ENCODE peak calls at places on chromosome 15, in five cellular contexts. One of them, this sample, is unnamed.

GRCh38 chr15:101099183-101099582 is 152.7 kb downstream of the CHSY1 start:
- DNase-seq in LHCN-M2: no peak
- DNase-seq in central memory CD4-positive, alpha-beta T cell: no peak
- DNase-seq in fibroblast of the aortic adventitia: no peak
- DNase-seq in smooth muscle cell of the brain vasculature: no peak
- DNase-seq in this sample: no peak

GRCh38 chr15:57305009-57305408 is 71.3 kb upstream of the CGNL1 start:
- DNase-seq in LHCN-M2: no peak
- DNase-seq in smooth muscle cell of the brain vasculature: no peak
- DNase-seq in fibroblast of the aortic adventitia: no peak
- DNase-seq in central memory CD4-positive, alpha-beta T cell: no peak
- DNase-seq in this sample: no peak

GRCh38 chr15:74978503-74978902 is 16.9 kb upstream of the SCAMP5 start:
- DNase-seq in central memory CD4-positive, alpha-beta T cell: no peak
- DNase-seq in smooth muscle cell of the brain vasculature: no peak
- DNase-seq in fibroblast of the aortic adventitia: no peak
- DNase-seq in LHCN-M2: peak
- DNase-seq in this sample: peak

GRCh38 chr15:96972201-96972600 is 641.7 kb downstream of the NR2F2 start:
- DNase-seq in fibroblast of the aortic adventitia: no peak
- DNase-seq in central memory CD4-positive, alpha-beta T cell: no peak
- DNase-seq in smooth muscle cell of the brain vasculature: no peak
- DNase-seq in LHCN-M2: no peak
- DNase-seq in this sample: peak

GRCh38 chr15:78171864-78172472 is 22.8 kb downstream of the IDH3A start:
- DNase-seq in fibroblast of the aortic adventitia: no peak
- DNase-seq in LHCN-M2: no peak
- DNase-seq in smooth muscle cell of the brain vasculature: no peak
- DNase-seq in central memory CD4-positive, alpha-beta T cell: no peak
- DNase-seq in this sample: no peak

GRCh38 chr15:36361351-36361870 is 218.0 kb upstream of the CDIN1 start:
- DNase-seq in smooth muscle cell of the brain vasculature: no peak
- DNase-seq in fibroblast of the aortic adventitia: peak
- DNase-seq in LHCN-M2: peak
- DNase-seq in central memory CD4-positive, alpha-beta T cell: no peak
- DNase-seq in this sample: peak

GRCh38 chr15:60375255-60375809 is 22.5 kb downstream of the ANXA2 start:
- DNase-seq in fibroblast of the aortic adventitia: no peak
- DNase-seq in LHCN-M2: peak
- DNase-seq in smooth muscle cell of the brain vasculature: no peak
- DNase-seq in central memory CD4-positive, alpha-beta T cell: no peak
- DNase-seq in this sample: no peak

GRCh38 chr15:72992733-72993321 is 59.4 kb upstream of the NEO1 start:
- DNase-seq in LHCN-M2: no peak
- DNase-seq in fibroblast of the aortic adventitia: peak
- DNase-seq in smooth muscle cell of the brain vasculature: no peak
- DNase-seq in central memory CD4-positive, alpha-beta T cell: no peak
- DNase-seq in this sample: no peak

GRCh38 chr15:89794627-89795241 is 18.6 kb downstream of the MESP2 start:
- DNase-seq in central memory CD4-positive, alpha-beta T cell: no peak
- DNase-seq in smooth muscle cell of the brain vasculature: peak
- DNase-seq in fibroblast of the aortic adventitia: peak
- DNase-seq in LHCN-M2: peak
- DNase-seq in this sample: peak

GRCh38 chr15:89672221-89673161 is 6.7 kb downstream of the PLIN1 start:
- DNase-seq in smooth muscle cell of the brain vasculature: no peak
- DNase-seq in central memory CD4-positive, alpha-beta T cell: no peak
- DNase-seq in fibroblast of the aortic adventitia: peak
- DNase-seq in LHCN-M2: no peak
- DNase-seq in this sample: no peak

GRCh38 chr15:94327356-94327936 is 96.1 kb downstream of the MCTP2 start:
- DNase-seq in central memory CD4-positive, alpha-beta T cell: no peak
- DNase-seq in fibroblast of the aortic adventitia: peak
- DNase-seq in LHCN-M2: peak
- DNase-seq in smooth muscle cell of the brain vasculature: no peak
- DNase-seq in this sample: peak

GRCh38 chr15:74302821-74303359 is 64.6 kb downstream of the CYP11A1 start:
- DNase-seq in smooth muscle cell of the brain vasculature: no peak
- DNase-seq in central memory CD4-positive, alpha-beta T cell: no peak
- DNase-seq in LHCN-M2: no peak
- DNase-seq in fibroblast of the aortic adventitia: peak
- DNase-seq in this sample: peak

GRCh38 chr15:51192560-51193280 is 98.0 kb upstream of the TNFAIP8L3 start:
- DNase-seq in LHCN-M2: peak
- DNase-seq in fibroblast of the aortic adventitia: peak
- DNase-seq in central memory CD4-positive, alpha-beta T cell: peak
- DNase-seq in smooth muscle cell of the brain vasculature: peak
- DNase-seq in this sample: peak

GRCh38 chr15:68991723-68992122 is 22.8 kb upstream of the NOX5 start:
- DNase-seq in fibroblast of the aortic adventitia: peak
- DNase-seq in LHCN-M2: no peak
- DNase-seq in smooth muscle cell of the brain vasculature: no peak
- DNase-seq in central memory CD4-positive, alpha-beta T cell: no peak
- DNase-seq in this sample: no peak

GRCh38 chr15:55230051-55230670 is 33.4 kb upstream of the RSL24D1 start:
- DNase-seq in central memory CD4-positive, alpha-beta T cell: peak
- DNase-seq in fibroblast of the aortic adventitia: peak
- DNase-seq in smooth muscle cell of the brain vasculature: no peak
- DNase-seq in LHCN-M2: no peak
- DNase-seq in this sample: peak

GRCh38 chr15:29825205-29825604 is 2.9 kb upstream of the TJP1 start:
- DNase-seq in fibroblast of the aortic adventitia: no peak
- DNase-seq in central memory CD4-positive, alpha-beta T cell: peak
- DNase-seq in LHCN-M2: no peak
- DNase-seq in smooth muscle cell of the brain vasculature: no peak
- DNase-seq in this sample: no peak

GRCh38 chr15:78540955-78541743 is 905 bp downstream of the PSMA4 start:
- DNase-seq in central memory CD4-positive, alpha-beta T cell: peak
- DNase-seq in LHCN-M2: peak
- DNase-seq in fibroblast of the aortic adventitia: peak
- DNase-seq in smooth muscle cell of the brain vasculature: no peak
- DNase-seq in this sample: no peak

GRCh38 chr15:57149196-57149595 is 227.1 kb upstream of the CGNL1 start:
- DNase-seq in smooth muscle cell of the brain vasculature: peak
- DNase-seq in fibroblast of the aortic adventitia: peak
- DNase-seq in central memory CD4-positive, alpha-beta T cell: no peak
- DNase-seq in LHCN-M2: peak
- DNase-seq in this sample: no peak

GRCh38 chr15:55789066-55789660 is 46.2 kb upstream of the PRTG start:
- DNase-seq in fibroblast of the aortic adventitia: no peak
- DNase-seq in central memory CD4-positive, alpha-beta T cell: peak
- DNase-seq in LHCN-M2: peak
- DNase-seq in smooth muscle cell of the brain vasculature: no peak
- DNase-seq in this sample: no peak

GRCh38 chr15:88661041-88661765 is 22.4 kb downstream of the ISG20 start:
- DNase-seq in LHCN-M2: no peak
- DNase-seq in fibroblast of the aortic adventitia: peak
- DNase-seq in central memory CD4-positive, alpha-beta T cell: no peak
- DNase-seq in smooth muscle cell of the brain vasculature: no peak
- DNase-seq in this sample: no peak

GRCh38 chr15:99442268-99442897 is 123.4 kb upstream of the MEF2A start:
- DNase-seq in central memory CD4-positive, alpha-beta T cell: no peak
- DNase-seq in LHCN-M2: peak
- DNase-seq in fibroblast of the aortic adventitia: peak
- DNase-seq in smooth muscle cell of the brain vasculature: no peak
- DNase-seq in this sample: peak

GRCh38 chr15:46260937-46261336 is 626.1 kb downstream of the SQOR start:
- DNase-seq in smooth muscle cell of the brain vasculature: no peak
- DNase-seq in central memory CD4-positive, alpha-beta T cell: no peak
- DNase-seq in LHCN-M2: no peak
- DNase-seq in fibroblast of the aortic adventitia: no peak
- DNase-seq in this sample: no peak

GRCh38 chr15:40354408-40355171 is 3.4 kb upstream of the DISP2 start:
- DNase-seq in LHCN-M2: peak
- DNase-seq in fibroblast of the aortic adventitia: peak
- DNase-seq in smooth muscle cell of the brain vasculature: peak
- DNase-seq in central memory CD4-positive, alpha-beta T cell: no peak
- DNase-seq in this sample: no peak

GRCh38 chr15:101773496-101774100 is 29.7 kb upstream of the OR4F6 start:
- DNase-seq in smooth muscle cell of the brain vasculature: no peak
- DNase-seq in fibroblast of the aortic adventitia: no peak
- DNase-seq in central memory CD4-positive, alpha-beta T cell: no peak
- DNase-seq in LHCN-M2: no peak
- DNase-seq in this sample: no peak

GRCh38 chr15:52804526-52805081 is 14.5 kb upstream of the ONECUT1 start:
- DNase-seq in LHCN-M2: no peak
- DNase-seq in fibroblast of the aortic adventitia: no peak
- DNase-seq in central memory CD4-positive, alpha-beta T cell: no peak
- DNase-seq in smooth muscle cell of the brain vasculature: no peak
- DNase-seq in this sample: no peak

GRCh38 chr15:77504310-77504709 is 83.6 kb downstream of the HMG20A start:
- DNase-seq in LHCN-M2: no peak
- DNase-seq in smooth muscle cell of the brain vasculature: no peak
- DNase-seq in fibroblast of the aortic adventitia: no peak
- DNase-seq in central memory CD4-positive, alpha-beta T cell: no peak
- DNase-seq in this sample: no peak

GRCh38 chr15:38853608-38854007 is 289.0 kb upstream of the RASGRP1 start:
- DNase-seq in LHCN-M2: peak
- DNase-seq in fibroblast of the aortic adventitia: no peak
- DNase-seq in central memory CD4-positive, alpha-beta T cell: peak
- DNase-seq in smooth muscle cell of the brain vasculature: no peak
- DNase-seq in this sample: no peak

GRCh38 chr15:100873029-100873677 is 6.5 kb upstream of the ALDH1A3 start:
- DNase-seq in central memory CD4-positive, alpha-beta T cell: peak
- DNase-seq in fibroblast of the aortic adventitia: peak
- DNase-seq in LHCN-M2: peak
- DNase-seq in smooth muscle cell of the brain vasculature: peak
- DNase-seq in this sample: peak

This sample was measured in renal cortical epithelial cell.